ENCODE peak calls at places on chromosomes 6 and 20, in six cellular contexts. A is NCI-H1092 treated with DMSO at 0.1 percent for 48 hours, K is mammary epithelial cell, H is astrocyte, I is astrocyte of the cerebellum, Q is right cardiac atrium. U is an unnamed sample.

GRCh38 chr20:21241400-21241799 is 61.7 kb upstream of the XRN2 start:
- DNase-seq in A (no peak), K (no peak), H (no peak), I (no peak), Q (no peak), U (no peak)

GRCh38 chr6:39059496-39060310 is 11.1 kb downstream of the GLP1R start:
- DNase-seq in A (peak), K (no peak), H (no peak), I (no peak), Q (no peak), U (no peak)

GRCh38 chr20:36305602-36306556 is at the start of gene DLGAP4:
- DNase-seq in A (no peak), K (no peak), H (no peak), I (no peak), Q (no peak), U (no peak)

GRCh38 chr20:2538931-2539330 is 2.6 kb downstream of the TMC2 start:
- DNase-seq in A (no peak), K (no peak), H (no peak), I (no peak), Q (no peak), U (no peak)

GRCh38 chr6:75135447-75135846 is 70.4 kb downstream of the COL12A1 start:
- DNase-seq in A (no peak), K (no peak), H (no peak), I (peak), Q (no peak), U (no peak)

GRCh38 chr6:97774973-97775372 is 492.0 kb upstream of the MMS22L start:
- DNase-seq in A (no peak), K (no peak), H (no peak), I (no peak), Q (no peak), U (no peak)

GRCh38 chr20:9390441-9390840 is 123.9 kb upstream of the LAMP5 start:
- DNase-seq in A (no peak), K (no peak), H (no peak), I (no peak), Q (no peak), U (no peak)

GRCh38 chr20:61816606-61817005 is 249.1 kb downstream of the TAF4 start:
- DNase-seq in A (no peak), K (no peak), H (no peak), I (no peak), Q (no peak), U (no peak)

GRCh38 chr6:35808688-35809087 is 3.5 kb downstream of the LHFPL5 start:
- DNase-seq in A (peak), K (no peak), H (no peak), I (no peak), Q (no peak), U (no peak)

GRCh38 chr6:39496951-39497350 is 174.4 kb upstream of the KCNK16 start:
- DNase-seq in A (no peak), K (no peak), H (peak), I (peak), Q (peak), U (no peak)

GRCh38 chr6:144655376-144655775 is 370.2 kb downstream of the UTRN start:
- DNase-seq in A (no peak), K (no peak), H (no peak), I (no peak), Q (no peak), U (no peak)

GRCh38 chr6:1063671-1064355 is 248.1 kb upstream of the FOXQ1 start:
- DNase-seq in A (no peak), K (peak), H (no peak), I (no peak), Q (no peak), U (no peak)

GRCh38 chr6:138972226-138972665 is 15.8 kb downstream of the REPS1 start:
- DNase-seq in A (no peak), K (peak), H (peak), I (no peak), Q (no peak), U (no peak)

GRCh38 chr6:16437984-16438383 is 199.6 kb downstream of the GMPR start:
- DNase-seq in A (no peak), K (no peak), H (no peak), I (no peak), Q (no peak), U (no peak)

GRCh38 chr6:43943781-43944250 is 173.8 kb downstream of the VEGFA start:
- DNase-seq in A (no peak), K (peak), H (peak), I (no peak), Q (no peak), U (no peak)

U was measured in glomerular endothelial cell.